ENCODE peak calls at places on chromosomes 3 and 15, in seven cellular contexts. C is right lobe of liver, B is RWPE1, M is PC-9, A is H9, H is cardiac fibroblast, Z is endothelial cell. J is an unnamed sample.

GRCh38 chr3:163476179-163476578 is 1602.1 kb downstream of the SI start:
- DNase-seq in C (no peak), B (peak), M (no peak), A (no peak), H (peak), Z (no peak), J (no peak)

GRCh38 chr15:88989578-88989977 is 76.4 kb upstream of the MFGE8 start:
- DNase-seq in C (no peak), B (no peak), M (peak), A (no peak), H (peak), Z (no peak), J (peak)

GRCh38 chr3:115974940-115975339 is 351.6 kb downstream of the GAP43 start:
- DNase-seq in C (no peak), B (no peak), M (no peak), A (no peak), H (peak), Z (no peak), J (no peak)

GRCh38 chr3:113953677-113954076 is 5.9 kb downstream of the ZDHHC23 start:
- DNase-seq in C (no peak), B (no peak), M (no peak), A (no peak), H (peak), Z (peak), J (no peak)

GRCh38 chr3:42052132-42052866 is 38.9 kb upstream of the TRAK1 start:
- DNase-seq in C (no peak), B (no peak), M (no peak), A (no peak), H (peak), Z (no peak), J (peak)

GRCh38 chr15:101455291-101455916 is 34.1 kb downstream of the PCSK6 start:
- DNase-seq in C (peak), B (no peak), M (no peak), A (no peak), H (no peak), Z (no peak), J (peak)

GRCh38 chr15:37053070-37053653 is 47.2 kb downstream of the MEIS2 start:
- DNase-seq in C (no peak), B (no peak), M (no peak), A (no peak), H (peak), Z (no peak), J (no peak)

GRCh38 chr15:78306176-78306774 is 6.9 kb upstream of the SKIC8 start:
- DNase-seq in C (no peak), B (no peak), M (no peak), A (no peak), H (peak), Z (no peak), J (peak)

GRCh38 chr3:139746481-139746880 is 68.7 kb upstream of the NMNAT3 start:
- DNase-seq in C (no peak), B (no peak), M (no peak), A (no peak), H (no peak), Z (no peak), J (no peak)

GRCh38 chr3:133956982-133957381 is 61.3 kb upstream of the RAB6B start:
- DNase-seq in C (no peak), B (no peak), M (no peak), A (no peak), H (no peak), Z (no peak), J (no peak)

GRCh38 chr15:25465835-25466234 is 27.0 kb upstream of the UBE3A start:
- DNase-seq in C (no peak), B (no peak), M (no peak), A (no peak), H (no peak), Z (no peak), J (no peak)

GRCh38 chr3:152385761-152386160 is 117.0 kb downstream of the MBNL1 start:
- DNase-seq in C (no peak), B (no peak), M (no peak), A (no peak), H (peak), Z (no peak), J (peak)

GRCh38 chr15:84788500-84788899 is 28.7 kb upstream of the ALPK3 start:
- DNase-seq in C (no peak), B (no peak), M (no peak), A (no peak), H (no peak), Z (no peak), J (no peak)

GRCh38 chr3:170740726-170741591 is 129.0 kb downstream of the RPL22L1 start:
- DNase-seq in C (no peak), B (peak), M (peak), A (no peak), H (peak), Z (no peak), J (peak)

GRCh38 chr3:77648214-77648613 is 608.3 kb downstream of the ROBO2 start:
- DNase-seq in C (no peak), B (no peak), M (no peak), A (no peak), H (no peak), Z (no peak), J (no peak)

GRCh38 chr3:124800511-124801374 is 70.5 kb downstream of the UMPS start:
- DNase-seq in C (peak), B (no peak), M (no peak), A (no peak), H (no peak), Z (no peak), J (no peak)

GRCh38 chr15:60373745-60374144 is 24.0 kb downstream of the ANXA2 start:
- DNase-seq in C (no peak), B (no peak), M (no peak), A (no peak), H (no peak), Z (no peak), J (no peak)

GRCh38 chr3:179347383-179348194 is at the start of gene MFN1:
- DNase-seq in C (peak), B (peak), M (peak), A (peak), H (peak), Z (peak), J (peak)

GRCh38 chr3:179181021-179181472 is 32.9 kb downstream of the PIK3CA start:
- DNase-seq in C (no peak), B (peak), M (no peak), A (no peak), H (peak), Z (no peak), J (peak)

GRCh38 chr15:33093234-33093633 is 101.3 kb downstream of the FMN1 start:
- DNase-seq in C (no peak), B (no peak), M (no peak), A (no peak), H (no peak), Z (no peak), J (no peak)

GRCh38 chr3:42871592-42872196 is 4.0 kb downstream of the CYP8B1 start:
- DNase-seq in C (peak), B (no peak), M (no peak), A (no peak), H (no peak), Z (no peak), J (no peak)

GRCh38 chr15:85440451-85440850 is 60.0 kb downstream of the AKAP13 start:
- DNase-seq in C (no peak), B (no peak), M (no peak), A (no peak), H (no peak), Z (no peak), J (no peak)

GRCh38 chr3:46835059-46835458 is 28.2 kb downstream of the MYL3 start:
- DNase-seq in C (no peak), B (no peak), M (no peak), A (no peak), H (no peak), Z (no peak), J (no peak)

GRCh38 chr15:97461212-97461611 is 499.3 kb upstream of the ARRDC4 start:
- DNase-seq in C (no peak), B (no peak), M (no peak), A (no peak), H (no peak), Z (no peak), J (no peak)

GRCh38 chr3:79724206-79724605 is 43.6 kb downstream of the ROBO1 start:
- DNase-seq in C (no peak), B (no peak), M (no peak), A (peak), H (peak), Z (peak), J (no peak)

GRCh38 chr3:193593666-193594025 is 638 bp downstream of the OPA1 start:
- DNase-seq in C (no peak), B (peak), M (no peak), A (no peak), H (peak), Z (no peak), J (peak)

GRCh38 chr3:9916346-9916733 is 558 bp upstream of the IL17RC start:
- DNase-seq in C (no peak), B (no peak), M (no peak), A (no peak), H (peak), Z (no peak), J (peak)

GRCh38 chr3:3600665-3601340 is 198.4 kb upstream of the LRRN1 start:
- DNase-seq in C (no peak), B (no peak), M (no peak), A (no peak), H (no peak), Z (no peak), J (no peak)

GRCh38 chr15:38247336-38247735 is 5.3 kb upstream of the SPRED1 start:
- DNase-seq in C (no peak), B (no peak), M (no peak), A (no peak), H (peak), Z (no peak), J (no peak)

GRCh38 chr3:10273697-10274305 is 18.9 kb downstream of the GHRL start:
- DNase-seq in C (no peak), B (no peak), M (no peak), A (no peak), H (no peak), Z (no peak), J (no peak)

GRCh38 chr3:182450942-182451607 is 342.2 kb upstream of the ATP11B start:
- DNase-seq in C (no peak), B (no peak), M (no peak), A (no peak), H (no peak), Z (no peak), J (no peak)

GRCh38 chr3:15315003-15315402 is 17.4 kb downstream of the SH3BP5 start:
- DNase-seq in C (no peak), B (no peak), M (no peak), A (no peak), H (no peak), Z (no peak), J (peak)

DNA sequence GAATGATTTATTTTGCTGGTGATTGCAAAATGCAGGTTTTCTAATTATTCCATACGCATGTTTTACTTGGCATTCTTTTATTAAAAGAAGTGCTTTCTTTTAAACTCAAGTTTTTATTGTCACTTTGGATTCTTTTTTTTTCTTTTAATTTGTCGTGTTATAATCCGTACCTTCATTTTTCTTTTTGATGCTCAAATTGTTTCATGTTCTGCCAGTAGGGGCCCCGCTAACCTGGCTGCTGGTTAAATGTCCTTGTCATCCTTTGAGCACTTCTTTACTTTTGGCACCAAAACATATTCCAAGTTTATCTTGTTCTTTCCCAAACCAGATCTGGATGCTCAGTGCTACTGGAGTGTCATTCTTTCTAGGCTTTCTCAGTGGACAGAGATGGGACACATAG is 31.6 kb downstream of the MED12L start:
- DNase-seq in C (no peak), B (no peak), M (no peak), A (no peak), H (no peak), Z (no peak), J (no peak)
- TF ChIP-seq CTCF in C (no peak), B (no peak), M (no peak), A (peak), H (no peak), Z (no peak), J (peak)

DNA sequence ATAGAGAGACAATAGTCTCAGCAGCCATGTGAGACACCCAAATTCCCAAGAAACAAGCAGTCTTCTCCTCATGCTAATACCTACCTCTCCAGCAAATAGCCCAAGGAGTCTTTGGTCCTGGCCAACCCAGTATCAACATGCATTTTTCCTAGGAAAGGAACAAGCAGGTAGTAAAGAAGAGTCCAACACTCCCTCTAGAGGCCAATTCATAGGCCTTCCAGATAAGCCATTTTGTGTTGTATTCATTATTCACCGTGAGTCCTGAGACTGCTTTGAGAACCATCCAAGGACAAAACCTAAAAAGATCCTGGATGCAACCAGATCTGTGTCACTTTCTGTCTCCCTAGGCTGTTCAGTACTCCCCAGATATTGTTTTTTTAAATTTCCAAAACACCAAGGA is 63.6 kb upstream of the SNTN start:
- DNase-seq in C (no peak), B (no peak), M (no peak), A (no peak), H (no peak), Z (no peak), J (no peak)
- TF ChIP-seq CTCF in C (no peak), B (no peak), M (no peak), A (peak), H (no peak), Z (no peak), J (peak)

DNA sequence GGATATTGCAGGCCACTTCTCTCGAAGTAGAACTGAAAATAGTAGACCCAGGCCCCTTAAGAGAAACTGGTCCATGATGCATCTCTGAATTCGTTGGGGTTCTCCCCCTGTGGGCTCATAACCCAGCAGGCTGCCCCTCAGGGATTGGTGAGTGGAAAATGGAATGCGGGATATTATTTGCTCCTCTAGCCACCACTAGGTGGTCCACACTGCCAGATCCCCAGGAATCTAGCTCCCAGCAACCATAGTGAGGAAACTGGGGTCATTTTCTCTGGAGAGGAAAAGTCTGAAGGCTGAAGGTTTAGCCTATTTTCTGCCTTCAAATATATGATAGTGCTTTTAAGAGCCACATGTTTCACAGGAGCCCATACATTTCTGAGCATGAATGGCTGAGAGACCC is 6.7 kb downstream of the CX3CR1 start:
- DNase-seq in C (peak), B (no peak), M (no peak), A (no peak), H (no peak), Z (no peak), J (no peak)
- TF ChIP-seq CTCF in C (no peak), B (no peak), M (no peak), A (peak), H (peak), Z (no peak), J (peak)

DNA sequence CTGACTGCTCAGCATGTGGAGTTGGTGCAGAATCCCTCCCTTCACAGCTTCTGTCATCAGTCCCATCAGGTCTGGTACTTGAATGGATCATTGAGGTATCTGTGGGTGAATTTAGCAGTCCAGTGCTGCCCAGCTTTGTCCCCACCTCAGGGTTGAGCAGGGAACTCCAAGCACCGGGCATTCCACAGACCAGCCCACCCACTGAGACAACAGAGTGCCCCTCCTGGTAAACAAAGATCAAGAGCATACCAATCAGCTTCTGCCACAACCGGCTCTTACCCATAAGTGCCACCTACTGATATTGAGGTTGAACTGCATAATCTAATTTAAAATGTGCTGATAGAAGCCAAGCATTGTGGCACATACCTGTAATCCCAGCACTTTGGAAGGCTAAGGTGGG is 57.1 kb upstream of the FXR1 start:
- DNase-seq in C (no peak), B (no peak), M (no peak), A (peak), H (peak), Z (no peak), J (no peak)
- TF ChIP-seq CTCF in C (no peak), B (no peak), M (peak), A (peak), H (no peak), Z (peak), J (peak)

J was measured in HFFc6.